ENCODE peak calls at places on chromosome 1, in four cellular contexts. One of them, this sample, is unnamed.

GRCh38 chr1:228453614-228454013 is 33.6 kb upstream of the RNF187 start:
- DNase-seq in H1: no peak
- DNase-seq in IMR-90: no peak
- DNase-seq in GM12878: no peak
- DNase-seq in this sample: no peak

GRCh38 chr1:246728311-246728710 is 4.1 kb downstream of the SCCPDH start:
- DNase-seq in H1: no peak
- DNase-seq in IMR-90: peak; percentile 39
- DNase-seq in GM12878: no peak
- DNase-seq in this sample: no peak

GRCh38 chr1:5740450-5740849 is 251.8 kb downstream of the NPHP4 start:
- DNase-seq in H1: no peak
- DNase-seq in IMR-90: no peak
- DNase-seq in GM12878: no peak
- DNase-seq in this sample: no peak

GRCh38 chr1:109769335-109770078 is 5.8 kb upstream of the EPS8L3 start:
- DNase-seq in H1: no peak
- DNase-seq in IMR-90: peak; percentile 95
- DNase-seq in GM12878: no peak
- DNase-seq in this sample: no peak

GRCh38 chr1:20792177-20792576 is 5.1 kb upstream of the HP1BP3 start:
- DNase-seq in H1: no peak
- DNase-seq in IMR-90: peak; percentile 93
- DNase-seq in GM12878: no peak
- DNase-seq in this sample: no peak

GRCh38 chr1:83791821-83792437 is 207.0 kb downstream of the TTLL7 start:
- DNase-seq in H1: no peak
- DNase-seq in IMR-90: peak; percentile 0
- DNase-seq in GM12878: no peak
- DNase-seq in this sample: no peak

GRCh38 chr1:13600762-13601483 is 17.3 kb downstream of the PDPN start:
- DNase-seq in H1: no peak
- DNase-seq in IMR-90: no peak
- DNase-seq in GM12878: no peak
- DNase-seq in this sample: no peak

GRCh38 chr1:215878128-215878527 is 311.0 kb downstream of the KCTD3 start:
- DNase-seq in H1: no peak
- DNase-seq in IMR-90: peak; percentile 59
- DNase-seq in GM12878: no peak
- DNase-seq in this sample: no peak

GRCh38 chr1:24694380-24694843 is 50.8 kb upstream of the CLIC4 start:
- DNase-seq in H1: no peak
- DNase-seq in IMR-90: peak; percentile 53
- DNase-seq in GM12878: peak; percentile 79
- DNase-seq in this sample: no peak

GRCh38 chr1:231196307-231196706 is 34.4 kb downstream of the TRIM67 start:
- DNase-seq in H1: no peak
- DNase-seq in IMR-90: no peak
- DNase-seq in GM12878: no peak
- DNase-seq in this sample: no peak

GRCh38 chr1:173475564-173476196 is 1.5 kb upstream of the PRDX6 start:
- DNase-seq in H1: no peak
- DNase-seq in IMR-90: peak; percentile 77
- DNase-seq in GM12878: no peak
- DNase-seq in this sample: no peak

GRCh38 chr1:7719468-7720104 is 51.5 kb upstream of the VAMP3 start:
- DNase-seq in H1: no peak
- DNase-seq in IMR-90: no peak
- DNase-seq in GM12878: no peak
- DNase-seq in this sample: no peak

GRCh38 chr1:58447047-58447446 is 99.5 kb downstream of the OMA1 start:
- DNase-seq in H1: no peak
- DNase-seq in IMR-90: no peak
- DNase-seq in GM12878: no peak
- DNase-seq in this sample: no peak

GRCh38 chr1:93882269-93882668 is 3.3 kb upstream of the DNTTIP2 start:
- DNase-seq in H1: no peak
- DNase-seq in IMR-90: no peak
- DNase-seq in GM12878: no peak
- DNase-seq in this sample: no peak

GRCh38 chr1:51101976-51102375 is at the start of gene C1orf185:
- DNase-seq in H1: no peak
- DNase-seq in IMR-90: no peak
- DNase-seq in GM12878: no peak
- DNase-seq in this sample: no peak

DNA sequence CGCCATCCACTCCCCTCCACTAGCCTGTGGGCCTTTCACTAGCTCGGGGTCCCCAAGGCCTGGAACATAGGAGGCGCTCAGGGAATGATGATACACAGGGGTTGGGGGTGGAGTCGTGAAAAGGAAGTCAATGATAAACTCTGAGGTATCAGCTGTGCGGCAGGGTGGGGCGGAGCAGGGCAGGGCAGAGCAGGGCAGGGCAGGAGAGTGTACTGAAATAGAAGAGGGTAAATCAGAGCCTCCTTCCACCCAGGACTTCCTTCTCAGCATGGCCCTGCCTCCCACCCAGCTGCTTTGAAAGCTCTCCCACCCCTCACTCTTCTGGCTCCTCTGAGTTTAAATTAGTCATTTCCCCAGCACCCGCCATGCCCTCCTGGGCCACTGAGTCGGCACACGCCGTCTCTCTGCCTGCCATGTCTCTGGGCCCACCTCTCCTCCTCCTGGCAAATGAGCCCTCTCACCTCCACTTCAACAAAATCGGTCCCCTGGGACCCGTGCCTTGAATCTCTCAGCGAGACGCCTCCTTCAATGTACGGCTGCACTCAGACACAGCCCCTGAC is 16.9 kb downstream of the CAPZB start:
- DNase-seq in H1: no peak
- DNase-seq in IMR-90: no peak
- DNase-seq in GM12878: no peak
- DNase-seq in this sample: peak; percentile 75
- H3K4me1 ChIP-seq in H1: peaks cover 9% of the 10 kb centered on the region
- H3K4me1 ChIP-seq in IMR-90: peaks cover 30% of the 10 kb centered on the region
- H3K4me1 ChIP-seq in GM12878: peaks cover 34% of the 10 kb centered on the region
- H3K4me1 ChIP-seq in this sample: peaks cover 17% of the 10 kb centered on the region

GRCh38 chr1:62082456-62083363 is 111.9 kb upstream of the L1TD1 start:
- DNase-seq in H1: no peak
- DNase-seq in IMR-90: peak; percentile 34
- DNase-seq in GM12878: no peak
- DNase-seq in this sample: peak; percentile 51
- TF ChIP-seq CHD1 in H1: no peak
- TF ChIP-seq CHD1 in IMR-90: no peak
- TF ChIP-seq CHD1 in GM12878: no peak
- TF ChIP-seq CHD1 in this sample: no peak

DNA sequence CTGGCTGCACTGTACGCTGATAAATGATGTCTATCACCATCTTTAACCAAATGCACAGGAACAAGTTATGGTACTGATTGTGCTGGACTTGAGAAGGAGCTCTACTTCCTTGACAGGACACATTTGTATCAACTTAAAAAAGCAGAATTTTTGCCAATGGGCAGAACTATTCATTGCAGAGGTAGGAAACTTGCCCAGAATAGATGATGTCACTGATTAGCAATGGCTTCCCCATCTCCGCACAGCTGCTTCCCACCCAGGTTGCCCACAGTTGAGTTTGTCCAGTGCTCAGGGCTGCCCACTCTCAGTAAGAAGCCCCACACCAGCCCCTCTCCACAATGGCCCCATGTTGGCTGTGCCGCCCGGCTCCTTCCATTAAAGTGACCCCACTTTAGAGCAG is 33.4 kb downstream of the CAPN2 start:
- DNase-seq in H1: no peak
- DNase-seq in IMR-90: peak; percentile 66
- DNase-seq in GM12878: no peak
- DNase-seq in this sample: no peak
- H3K4me1 ChIP-seq in H1: peaks cover 6% of the 10 kb centered on the region
- H3K4me1 ChIP-seq in IMR-90: peaks cover 28% of the 10 kb centered on the region
- H3K4me1 ChIP-seq in GM12878: peaks cover 6% of the 10 kb centered on the region
- H3K4me1 ChIP-seq in this sample: peaks cover 13% of the 10 kb centered on the region

GRCh38 chr1:242211254-242212022 is 212.5 kb upstream of the MAP1LC3C start:
- DNase-seq in H1: peak; percentile 46
- DNase-seq in IMR-90: no peak
- DNase-seq in GM12878: no peak
- DNase-seq in this sample: no peak

GRCh38 chr1:242216368-242216767 is 217.5 kb upstream of the MAP1LC3C start:
- DNase-seq in H1: no peak
- DNase-seq in IMR-90: no peak
- DNase-seq in GM12878: no peak
- DNase-seq in this sample: no peak

GRCh38 chr1:242209063-242209462 is 210.2 kb upstream of the MAP1LC3C start:
- DNase-seq in H1: no peak
- DNase-seq in IMR-90: no peak
- DNase-seq in GM12878: no peak
- DNase-seq in this sample: no peak

GRCh38 chr1:242208021-242208420 is 209.1 kb upstream of the MAP1LC3C start:
- DNase-seq in H1: no peak
- DNase-seq in IMR-90: no peak
- DNase-seq in GM12878: no peak
- DNase-seq in this sample: no peak

GRCh38 chr1:242212401-242212800 is 213.5 kb upstream of the MAP1LC3C start:
- DNase-seq in H1: peak; percentile 46
- DNase-seq in IMR-90: no peak
- DNase-seq in GM12878: no peak
- DNase-seq in this sample: no peak
- TF ChIP-seq CHD1 in H1: no peak
- TF ChIP-seq CHD1 in IMR-90: no peak
- TF ChIP-seq CHD1 in GM12878: no peak
- TF ChIP-seq CHD1 in this sample: no peak

This sample was measured in K562.